ENCODE peak calls at places on chromosomes 11 and 22, in seven cellular contexts. V is fibroblast of mammary gland, Y is AG09319, J is SW 1271, L is T-helper 9 cell, Z is MV-4-11, S is heart right ventricle. D is an unnamed sample.

GRCh38 chr11:36066891-36067290 is 123.0 kb downstream of the LDLRAD3 start:
- DNase-seq in V (no peak), Y (no peak), J (no peak), L (no peak), Z (no peak), S (no peak), D (no peak)

GRCh38 chr11:3164540-3165151 is 464 bp downstream of the OSBPL5 start:
- DNase-seq in V (no peak), Y (no peak), J (no peak), L (no peak), Z (no peak), S (no peak), D (no peak)

GRCh38 chr11:112745958-112746357 is 215.3 kb upstream of the NCAM1 start:
- DNase-seq in V (no peak), Y (no peak), J (no peak), L (no peak), Z (no peak), S (no peak), D (no peak)

GRCh38 chr22:43449205-43449830 is 37.5 kb downstream of the MPPED1 start:
- DNase-seq in V (no peak), Y (no peak), J (no peak), L (no peak), Z (no peak), S (no peak), D (no peak)

GRCh38 chr22:42305967-42306366 is 35.5 kb upstream of the TCF20 start:
- DNase-seq in V (no peak), Y (no peak), J (no peak), L (no peak), Z (no peak), S (no peak), D (no peak)

GRCh38 chr22:35124674-35125219 is 58.8 kb downstream of the ISX start:
- DNase-seq in V (no peak), Y (no peak), J (no peak), L (no peak), Z (peak; percentile 20), S (no peak), D (no peak)

GRCh38 chr22:25777411-25777810 is 35.4 kb downstream of the MYO18B start:
- DNase-seq in V (no peak), Y (no peak), J (no peak), L (no peak), Z (no peak), S (no peak), D (no peak)

GRCh38 chr11:18352581-18352980 is 30.2 kb downstream of the GTF2H1 start:
- DNase-seq in V (peak; percentile 33), Y (no peak), J (no peak), L (no peak), Z (no peak), S (no peak), D (peak; percentile 47)

GRCh38 chr11:36356201-36356600 is 60.1 kb downstream of the PRR5L start:
- DNase-seq in V (no peak), Y (no peak), J (no peak), L (no peak), Z (peak; percentile 90), S (no peak), D (peak; percentile 41)

GRCh38 chr11:126158054-126158791 is 53.2 kb downstream of the RPUSD4 start:
- DNase-seq in V (no peak), Y (no peak), J (no peak), L (no peak), Z (peak; percentile 21), S (no peak), D (no peak)

GRCh38 chr11:102449651-102450570 is 2.7 kb downstream of the TMEM123 start:
- DNase-seq in V (no peak), Y (no peak), J (no peak), L (no peak), Z (no peak), S (no peak), D (no peak)

GRCh38 chr11:507727-508515 is 879 bp upstream of the RNH1 start:
- DNase-seq in V (no peak), Y (no peak), J (no peak), L (no peak), Z (no peak), S (no peak), D (no peak)

GRCh38 chr22:37618072-37618656 is 9.5 kb downstream of the GGA1 start:
- DNase-seq in V (no peak), Y (no peak), J (no peak), L (no peak), Z (no peak), S (no peak), D (no peak)

GRCh38 chr22:32034275-32034674 is 8.8 kb upstream of the SLC5A1 start:
- DNase-seq in V (no peak), Y (no peak), J (no peak), L (no peak), Z (no peak), S (no peak), D (no peak)

GRCh38 chr11:27472398-27473016 is at the start of gene LGR4:
- DNase-seq in V (peak; percentile 84), Y (peak; percentile 71), J (peak; percentile 87), L (peak; percentile 48), Z (peak; percentile 95), S (peak; percentile 94), D (peak; percentile 97)

GRCh38 chr11:33685061-33685460 is 15.6 kb downstream of the C11orf91 start:
- DNase-seq in V (peak; percentile 79), Y (no peak), J (no peak), L (no peak), Z (no peak), S (no peak), D (peak; percentile 29)

GRCh38 chr11:86176165-86176884 is 68.2 kb upstream of the EED start:
- DNase-seq in V (peak; percentile 47), Y (no peak), J (no peak), L (no peak), Z (peak; percentile 34), S (no peak), D (peak; percentile 61)

GRCh38 chr11:88508808-88509581 is 171.5 kb upstream of the CTSC start:
- DNase-seq in V (peak; percentile 22), Y (no peak), J (no peak), L (no peak), Z (no peak), S (no peak), D (peak; percentile 25)

GRCh38 chr11:75270896-75271415 is 30.4 kb downstream of the TPBGL start:
- DNase-seq in V (peak; percentile 31), Y (no peak), J (peak; percentile 34), L (no peak), Z (no peak), S (no peak), D (peak; percentile 16)

GRCh38 chr11:1092145-1092670 is 17.5 kb downstream of the MUC2 start:
- DNase-seq in V (no peak), Y (no peak), J (no peak), L (no peak), Z (no peak), S (no peak), D (no peak)

GRCh38 chr22:41511521-41511968 is 32.7 kb downstream of the POLR3H start:
- DNase-seq in V (no peak), Y (no peak), J (no peak), L (no peak), Z (no peak), S (peak; percentile 63), D (no peak)

GRCh38 chr11:12719221-12719620 is 45.0 kb downstream of the TEAD1 start:
- DNase-seq in V (peak; percentile 47), Y (no peak), J (no peak), L (no peak), Z (no peak), S (no peak), D (peak; percentile 20)

GRCh38 chr11:45674481-45675190 is 9.2 kb upstream of the CHST1 start:
- DNase-seq in V (no peak), Y (no peak), J (no peak), L (no peak), Z (no peak), S (no peak), D (no peak)

GRCh38 chr11:118194835-118195627 is 18.6 kb upstream of the SCN2B start:
- DNase-seq in V (peak; percentile 77), Y (peak; percentile 66), J (no peak), L (no peak), Z (no peak), S (peak; percentile 87), D (peak; percentile 72)

GRCh38 chr11:450809-451451 is 851 bp downstream of the PTDSS2 start:
- DNase-seq in V (peak; percentile 56), Y (no peak), J (peak; percentile 54), L (peak; percentile 74), Z (peak; percentile 65), S (peak; percentile 42), D (peak; percentile 77)

GRCh38 chr22:20198527-20199319 is 47.9 kb upstream of the CCDC188 start:
- DNase-seq in V (no peak), Y (no peak), J (no peak), L (no peak), Z (no peak), S (no peak), D (no peak)

GRCh38 chr22:31250740-31251330 is 38.7 kb downstream of the LIMK2 start:
- DNase-seq in V (no peak), Y (no peak), J (no peak), L (no peak), Z (no peak), S (peak; percentile 26), D (peak; percentile 55)

D was measured in EH.